ENCODE peak calls at places on chromosomes 4 and X, in eight cellular contexts. One of them, this sample, is unnamed.

GRCh38 chrX:134244043-134244442 is 7.1 kb downstream of the CCDC160 start:
- DNase-seq in left lung: no peak
- DNase-seq in activated B cell treated with CpG ODN at 0.5 μM for 24 hours: no peak
- DNase-seq in mucosa of descending colon: no peak
- DNase-seq in IMR-90: peak; percentile 33
- DNase-seq in WERI-Rb-1: no peak
- DNase-seq in neural progenitor cell: no peak
- DNase-seq in mesothelial cell of epicardium: no peak
- DNase-seq in this sample: peak; percentile 5

GRCh38 chrX:140346711-140347110 is 158.2 kb downstream of the SOX3 start:
- DNase-seq in activated B cell treated with CpG ODN at 0.5 μM for 24 hours: no peak
- DNase-seq in IMR-90: no peak
- DNase-seq in WERI-Rb-1: no peak
- DNase-seq in mesothelial cell of epicardium: no peak
- DNase-seq in neural progenitor cell: no peak
- DNase-seq in mucosa of descending colon: no peak
- DNase-seq in left lung: no peak
- DNase-seq in this sample: no peak

GRCh38 chrX:118974908-118975671 is 672 bp downstream of the LONRF3 start:
- DNase-seq in left lung: peak; percentile 46
- DNase-seq in mesothelial cell of epicardium: peak; percentile 40
- DNase-seq in IMR-90: no peak
- DNase-seq in WERI-Rb-1: peak; percentile 10
- DNase-seq in activated B cell treated with CpG ODN at 0.5 μM for 24 hours: peak; percentile 33
- DNase-seq in mucosa of descending colon: peak; percentile 77
- DNase-seq in neural progenitor cell: peak; percentile 59
- DNase-seq in this sample: peak; percentile 13

GRCh38 chr4:69731826-69732225 is 28.6 kb downstream of the SULT1B1 start:
- DNase-seq in neural progenitor cell: no peak
- DNase-seq in IMR-90: no peak
- DNase-seq in mesothelial cell of epicardium: no peak
- DNase-seq in WERI-Rb-1: no peak
- DNase-seq in left lung: no peak
- DNase-seq in activated B cell treated with CpG ODN at 0.5 μM for 24 hours: no peak
- DNase-seq in mucosa of descending colon: no peak
- DNase-seq in this sample: peak; percentile 28

GRCh38 chr4:8468746-8469535 is 28.4 kb downstream of the TRMT44 start:
- DNase-seq in mucosa of descending colon: peak; percentile 73
- DNase-seq in WERI-Rb-1: peak; percentile 72
- DNase-seq in IMR-90: peak; percentile 57
- DNase-seq in left lung: peak; percentile 60
- DNase-seq in mesothelial cell of epicardium: peak; percentile 83
- DNase-seq in neural progenitor cell: peak; percentile 84
- DNase-seq in activated B cell treated with CpG ODN at 0.5 μM for 24 hours: peak; percentile 26
- DNase-seq in this sample: peak; percentile 69

GRCh38 chr4:175127314-175127713 is 209.2 kb downstream of the ADAM29 start:
- DNase-seq in mesothelial cell of epicardium: no peak
- DNase-seq in neural progenitor cell: no peak
- DNase-seq in activated B cell treated with CpG ODN at 0.5 μM for 24 hours: no peak
- DNase-seq in WERI-Rb-1: no peak
- DNase-seq in IMR-90: peak; percentile 35
- DNase-seq in mucosa of descending colon: no peak
- DNase-seq in left lung: no peak
- DNase-seq in this sample: peak; percentile 6

GRCh38 chrX:56788717-56789122 is 59.7 kb downstream of the NBDY start:
- DNase-seq in mesothelial cell of epicardium: no peak
- DNase-seq in neural progenitor cell: no peak
- DNase-seq in mucosa of descending colon: no peak
- DNase-seq in activated B cell treated with CpG ODN at 0.5 μM for 24 hours: no peak
- DNase-seq in WERI-Rb-1: peak; percentile 75
- DNase-seq in left lung: peak; percentile 20
- DNase-seq in IMR-90: peak; percentile 47
- DNase-seq in this sample: peak; percentile 32

GRCh38 chr4:156790866-156791265 is 180.7 kb downstream of the PDGFC start:
- DNase-seq in mucosa of descending colon: no peak
- DNase-seq in neural progenitor cell: peak; percentile 75
- DNase-seq in WERI-Rb-1: no peak
- DNase-seq in IMR-90: peak; percentile 73
- DNase-seq in left lung: no peak
- DNase-seq in mesothelial cell of epicardium: no peak
- DNase-seq in activated B cell treated with CpG ODN at 0.5 μM for 24 hours: no peak
- DNase-seq in this sample: peak; percentile 67

GRCh38 chrX:44344194-44344593 is 722 bp upstream of the EFHC2 start:
- DNase-seq in activated B cell treated with CpG ODN at 0.5 μM for 24 hours: peak; percentile 16
- DNase-seq in mucosa of descending colon: peak; percentile 30
- DNase-seq in IMR-90: no peak
- DNase-seq in mesothelial cell of epicardium: no peak
- DNase-seq in neural progenitor cell: no peak
- DNase-seq in WERI-Rb-1: no peak
- DNase-seq in left lung: peak; percentile 41
- DNase-seq in this sample: no peak

GRCh38 chr4:166165829-166166420 is 292.9 kb downstream of the TLL1 start:
- DNase-seq in WERI-Rb-1: peak; percentile 37
- DNase-seq in neural progenitor cell: peak; percentile 79
- DNase-seq in IMR-90: peak; percentile 68
- DNase-seq in activated B cell treated with CpG ODN at 0.5 μM for 24 hours: no peak
- DNase-seq in left lung: no peak
- DNase-seq in mesothelial cell of epicardium: no peak
- DNase-seq in mucosa of descending colon: no peak
- DNase-seq in this sample: peak; percentile 92

GRCh38 chr4:183364025-183364424 is 41.8 kb upstream of the CLDN24 start:
- DNase-seq in neural progenitor cell: no peak
- DNase-seq in WERI-Rb-1: peak; percentile 87
- DNase-seq in IMR-90: no peak
- DNase-seq in mucosa of descending colon: no peak
- DNase-seq in activated B cell treated with CpG ODN at 0.5 μM for 24 hours: no peak
- DNase-seq in left lung: no peak
- DNase-seq in mesothelial cell of epicardium: no peak
- DNase-seq in this sample: no peak

GRCh38 chr4:52824603-52825310 is 37.4 kb upstream of the RASL11B start:
- DNase-seq in left lung: peak; percentile 46
- DNase-seq in mucosa of descending colon: no peak
- DNase-seq in IMR-90: peak; percentile 85
- DNase-seq in WERI-Rb-1: no peak
- DNase-seq in mesothelial cell of epicardium: peak; percentile 61
- DNase-seq in activated B cell treated with CpG ODN at 0.5 μM for 24 hours: no peak
- DNase-seq in neural progenitor cell: peak; percentile 13
- DNase-seq in this sample: peak; percentile 50

GRCh38 chrX:118350221-118350620 is 4.3 kb downstream of the WDR44 start:
- DNase-seq in mesothelial cell of epicardium: no peak
- DNase-seq in activated B cell treated with CpG ODN at 0.5 μM for 24 hours: no peak
- DNase-seq in neural progenitor cell: no peak
- DNase-seq in mucosa of descending colon: no peak
- DNase-seq in WERI-Rb-1: no peak
- DNase-seq in left lung: no peak
- DNase-seq in IMR-90: peak; percentile 40
- DNase-seq in this sample: no peak

GRCh38 chr4:185235480-185236154 is 26.2 kb downstream of the SNX25 start:
- DNase-seq in IMR-90: peak; percentile 38
- DNase-seq in mesothelial cell of epicardium: no peak
- DNase-seq in WERI-Rb-1: no peak
- DNase-seq in neural progenitor cell: no peak
- DNase-seq in left lung: no peak
- DNase-seq in activated B cell treated with CpG ODN at 0.5 μM for 24 hours: no peak
- DNase-seq in mucosa of descending colon: peak; percentile 32
- DNase-seq in this sample: peak; percentile 35

GRCh38 chrX:116357317-116357716 is 79.1 kb upstream of the SLC6A14 start:
- DNase-seq in WERI-Rb-1: no peak
- DNase-seq in neural progenitor cell: no peak
- DNase-seq in mucosa of descending colon: no peak
- DNase-seq in left lung: no peak
- DNase-seq in IMR-90: no peak
- DNase-seq in activated B cell treated with CpG ODN at 0.5 μM for 24 hours: no peak
- DNase-seq in mesothelial cell of epicardium: no peak
- DNase-seq in this sample: peak; percentile 22

GRCh38 chrX:24242649-24243556 is 71.0 kb downstream of the SUPT20HL2 start:
- DNase-seq in left lung: no peak
- DNase-seq in mucosa of descending colon: no peak
- DNase-seq in activated B cell treated with CpG ODN at 0.5 μM for 24 hours: no peak
- DNase-seq in IMR-90: peak; percentile 63
- DNase-seq in mesothelial cell of epicardium: no peak
- DNase-seq in neural progenitor cell: no peak
- DNase-seq in WERI-Rb-1: no peak
- DNase-seq in this sample: peak; percentile 87

GRCh38 chr4:119733431-119733830 is 104.8 kb upstream of the PDE5A start:
- DNase-seq in activated B cell treated with CpG ODN at 0.5 μM for 24 hours: no peak
- DNase-seq in mucosa of descending colon: no peak
- DNase-seq in IMR-90: peak; percentile 75
- DNase-seq in neural progenitor cell: no peak
- DNase-seq in WERI-Rb-1: no peak
- DNase-seq in left lung: no peak
- DNase-seq in mesothelial cell of epicardium: no peak
- DNase-seq in this sample: no peak

GRCh38 chrX:70455366-70456202 is 10.9 kb downstream of the DLG3 start:
- DNase-seq in IMR-90: no peak
- DNase-seq in activated B cell treated with CpG ODN at 0.5 μM for 24 hours: no peak
- DNase-seq in mesothelial cell of epicardium: no peak
- DNase-seq in mucosa of descending colon: peak; percentile 64
- DNase-seq in left lung: no peak
- DNase-seq in neural progenitor cell: peak; percentile 60
- DNase-seq in WERI-Rb-1: peak; percentile 20
- DNase-seq in this sample: no peak

GRCh38 chr4:159677521-159677920 is 574.6 kb downstream of the RAPGEF2 start:
- DNase-seq in mesothelial cell of epicardium: no peak
- DNase-seq in neural progenitor cell: no peak
- DNase-seq in left lung: no peak
- DNase-seq in mucosa of descending colon: no peak
- DNase-seq in activated B cell treated with CpG ODN at 0.5 μM for 24 hours: no peak
- DNase-seq in IMR-90: no peak
- DNase-seq in WERI-Rb-1: no peak
- DNase-seq in this sample: peak; percentile 38

GRCh38 chr4:17126306-17126978 is 228.0 kb upstream of the LDB2 start:
- DNase-seq in IMR-90: no peak
- DNase-seq in WERI-Rb-1: no peak
- DNase-seq in neural progenitor cell: peak; percentile 8
- DNase-seq in mesothelial cell of epicardium: no peak
- DNase-seq in mucosa of descending colon: no peak
- DNase-seq in activated B cell treated with CpG ODN at 0.5 μM for 24 hours: no peak
- DNase-seq in left lung: no peak
- DNase-seq in this sample: no peak

GRCh38 chrX:118353081-118353850 is 7.4 kb downstream of the WDR44 start:
- DNase-seq in activated B cell treated with CpG ODN at 0.5 μM for 24 hours: no peak
- DNase-seq in WERI-Rb-1: no peak
- DNase-seq in IMR-90: no peak
- DNase-seq in left lung: no peak
- DNase-seq in mesothelial cell of epicardium: no peak
- DNase-seq in mucosa of descending colon: no peak
- DNase-seq in neural progenitor cell: no peak
- DNase-seq in this sample: no peak

GRCh38 chr4:80566203-80566872 is 230.8 kb downstream of the CFAP299 start:
- DNase-seq in IMR-90: no peak
- DNase-seq in mesothelial cell of epicardium: no peak
- DNase-seq in WERI-Rb-1: no peak
- DNase-seq in mucosa of descending colon: no peak
- DNase-seq in activated B cell treated with CpG ODN at 0.5 μM for 24 hours: no peak
- DNase-seq in neural progenitor cell: no peak
- DNase-seq in left lung: no peak
- DNase-seq in this sample: no peak
- TF ChIP-seq CTCF in IMR-90: no peak
- TF ChIP-seq CTCF in mesothelial cell of epicardium: no peak
- TF ChIP-seq CTCF in WERI-Rb-1: no peak
- TF ChIP-seq CTCF in mucosa of descending colon: no peak
- TF ChIP-seq CTCF in activated B cell treated with CpG ODN at 0.5 μM for 24 hours: no peak
- TF ChIP-seq CTCF in neural progenitor cell: no peak
- TF ChIP-seq CTCF in left lung: no peak
- TF ChIP-seq CTCF in this sample: no peak

GRCh38 chrX:152912641-152913040 is 14.8 kb downstream of the ZNF185 start:
- DNase-seq in mucosa of descending colon: no peak
- DNase-seq in WERI-Rb-1: no peak
- DNase-seq in neural progenitor cell: no peak
- DNase-seq in left lung: no peak
- DNase-seq in IMR-90: no peak
- DNase-seq in mesothelial cell of epicardium: no peak
- DNase-seq in activated B cell treated with CpG ODN at 0.5 μM for 24 hours: no peak
- DNase-seq in this sample: no peak

GRCh38 chrX:152913354-152913753 is 15.5 kb downstream of the ZNF185 start:
- DNase-seq in IMR-90: no peak
- DNase-seq in left lung: no peak
- DNase-seq in WERI-Rb-1: no peak
- DNase-seq in mucosa of descending colon: no peak
- DNase-seq in mesothelial cell of epicardium: no peak
- DNase-seq in neural progenitor cell: no peak
- DNase-seq in activated B cell treated with CpG ODN at 0.5 μM for 24 hours: no peak
- DNase-seq in this sample: no peak

GRCh38 chrX:152913915-152914314 is 16.0 kb downstream of the ZNF185 start:
- DNase-seq in mucosa of descending colon: no peak
- DNase-seq in WERI-Rb-1: peak; percentile 89
- DNase-seq in left lung: no peak
- DNase-seq in activated B cell treated with CpG ODN at 0.5 μM for 24 hours: no peak
- DNase-seq in IMR-90: no peak
- DNase-seq in neural progenitor cell: no peak
- DNase-seq in mesothelial cell of epicardium: no peak
- DNase-seq in this sample: no peak

GRCh38 chrX:152915541-152916241 is 17.8 kb downstream of the ZNF185 start:
- DNase-seq in mesothelial cell of epicardium: no peak
- DNase-seq in WERI-Rb-1: peak; percentile 72
- DNase-seq in left lung: no peak
- DNase-seq in mucosa of descending colon: no peak
- DNase-seq in activated B cell treated with CpG ODN at 0.5 μM for 24 hours: peak; percentile 24
- DNase-seq in neural progenitor cell: peak; percentile 62
- DNase-seq in IMR-90: peak; percentile 79
- DNase-seq in this sample: peak; percentile 33

GRCh38 chrX:152912121-152912520 is 14.3 kb downstream of the ZNF185 start:
- DNase-seq in neural progenitor cell: no peak
- DNase-seq in IMR-90: no peak
- DNase-seq in left lung: no peak
- DNase-seq in activated B cell treated with CpG ODN at 0.5 μM for 24 hours: no peak
- DNase-seq in mesothelial cell of epicardium: no peak
- DNase-seq in WERI-Rb-1: no peak
- DNase-seq in mucosa of descending colon: no peak
- DNase-seq in this sample: no peak
- TF ChIP-seq CTCF in neural progenitor cell: peak; percentile 21
- TF ChIP-seq CTCF in IMR-90: no peak
- TF ChIP-seq CTCF in left lung: no peak
- TF ChIP-seq CTCF in activated B cell treated with CpG ODN at 0.5 μM for 24 hours: no peak
- TF ChIP-seq CTCF in mesothelial cell of epicardium: no peak
- TF ChIP-seq CTCF in WERI-Rb-1: peak; percentile 70
- TF ChIP-seq CTCF in mucosa of descending colon: no peak
- TF ChIP-seq CTCF in this sample: no peak

GRCh38 chr4:18698119-18698883 is 676.7 kb upstream of the LCORL start:
- DNase-seq in WERI-Rb-1: no peak
- DNase-seq in IMR-90: no peak
- DNase-seq in mesothelial cell of epicardium: no peak
- DNase-seq in activated B cell treated with CpG ODN at 0.5 μM for 24 hours: no peak
- DNase-seq in mucosa of descending colon: no peak
- DNase-seq in left lung: no peak
- DNase-seq in neural progenitor cell: no peak
- DNase-seq in this sample: no peak

GRCh38 chr4:18691431-18692200 is 670.1 kb upstream of the LCORL start:
- DNase-seq in WERI-Rb-1: no peak
- DNase-seq in IMR-90: no peak
- DNase-seq in mesothelial cell of epicardium: no peak
- DNase-seq in activated B cell treated with CpG ODN at 0.5 μM for 24 hours: no peak
- DNase-seq in left lung: no peak
- DNase-seq in mucosa of descending colon: no peak
- DNase-seq in neural progenitor cell: peak; percentile 9
- DNase-seq in this sample: no peak

GRCh38 chr4:18695733-18696527 is 674.4 kb upstream of the LCORL start:
- DNase-seq in mesothelial cell of epicardium: no peak
- DNase-seq in WERI-Rb-1: peak; percentile 83
- DNase-seq in mucosa of descending colon: no peak
- DNase-seq in activated B cell treated with CpG ODN at 0.5 μM for 24 hours: no peak
- DNase-seq in left lung: no peak
- DNase-seq in neural progenitor cell: peak; percentile 15
- DNase-seq in IMR-90: no peak
- DNase-seq in this sample: no peak
- TF ChIP-seq CTCF in mesothelial cell of epicardium: no peak
- TF ChIP-seq CTCF in WERI-Rb-1: peak; percentile 76
- TF ChIP-seq CTCF in mucosa of descending colon: no peak
- TF ChIP-seq CTCF in activated B cell treated with CpG ODN at 0.5 μM for 24 hours: no peak
- TF ChIP-seq CTCF in left lung: no peak
- TF ChIP-seq CTCF in neural progenitor cell: peak; percentile 40
- TF ChIP-seq CTCF in IMR-90: peak; percentile 5
- TF ChIP-seq CTCF in this sample: no peak

GRCh38 chr4:117700111-117700892 is 334.0 kb upstream of the NDST3 start:
- DNase-seq in mesothelial cell of epicardium: no peak
- DNase-seq in left lung: no peak
- DNase-seq in IMR-90: peak; percentile 0
- DNase-seq in WERI-Rb-1: no peak
- DNase-seq in activated B cell treated with CpG ODN at 0.5 μM for 24 hours: no peak
- DNase-seq in mucosa of descending colon: no peak
- DNase-seq in neural progenitor cell: no peak
- DNase-seq in this sample: no peak
- TF ChIP-seq CTCF in mesothelial cell of epicardium: no peak
- TF ChIP-seq CTCF in left lung: no peak
- TF ChIP-seq CTCF in IMR-90: peak; percentile 15
- TF ChIP-seq CTCF in WERI-Rb-1: peak; percentile 55
- TF ChIP-seq CTCF in activated B cell treated with CpG ODN at 0.5 μM for 24 hours: no peak
- TF ChIP-seq CTCF in mucosa of descending colon: no peak
- TF ChIP-seq CTCF in neural progenitor cell: peak; percentile 61
- TF ChIP-seq CTCF in this sample: no peak